ENCODE peak calls at places on chromosomes 16 and 17, in four cellular contexts. B, R, H and U are unnamed samples.

GRCh38 chr17:18093616-18094408 is 6.1 kb downstream of the DRG2 start:
- DNase-seq in B (peak), R (no peak), H (peak), U (no peak)

GRCh38 chr17:17437461-17437860 is 39.3 kb upstream of the MED9 start:
- DNase-seq in H (no peak), B (no peak), R (no peak), U (no peak)

GRCh38 chr17:36592316-36592710 is 634 bp downstream of the DHRS11 start:
- DNase-seq in B (peak), H (peak), R (no peak), U (no peak)

GRCh38 chr16:82945420-82946096 is 318.8 kb downstream of the CDH13 start:
- DNase-seq in R (no peak), H (peak), B (no peak), U (no peak)

GRCh38 chr17:79818026-79818758 is 21.0 kb downstream of the CBX4 start:
- DNase-seq in B (no peak), H (no peak), R (no peak), U (no peak)

GRCh38 chr17:41026668-41027471 is at the start of gene KRTAP1-5:
- DNase-seq in R (no peak), H (peak), B (peak), U (peak)

GRCh38 chr16:66930189-66930588 is 4.0 kb downstream of the CIAO2B start:
- DNase-seq in R (peak), H (peak), B (peak), U (no peak)

GRCh38 chr17:72975509-72975908 is 117.0 kb downstream of the SLC39A11 start:
- DNase-seq in H (no peak), R (no peak), B (no peak), U (no peak)

GRCh38 chr17:45020354-45021138 is 30.9 kb downstream of the DCAKD start:
- DNase-seq in H (peak), R (peak), B (peak), U (no peak)

GRCh38 chr16:10080031-10080772 is 102.0 kb downstream of the GRIN2A start:
- DNase-seq in H (peak), B (peak), R (peak), U (no peak)

GRCh38 chr16:50800074-50800473 is 58.2 kb downstream of the CYLD start:
- DNase-seq in R (no peak), B (no peak), H (no peak), U (no peak)

GRCh38 chr16:85104821-85105391 is 7.4 kb downstream of the CIBAR2 start:
- DNase-seq in R (no peak), H (no peak), B (no peak), U (no peak)

GRCh38 chr17:81285179-81285878 is 9.8 kb downstream of the SLC38A10 start:
- DNase-seq in B (peak), H (peak), R (peak), U (no peak)

GRCh38 chr17:57916925-57917858 is 38.0 kb downstream of the CUEDC1 start:
- DNase-seq in R (no peak), H (no peak), B (no peak), U (no peak)

GRCh38 chr17:9241371-9241712 is 220.0 kb downstream of the NTN1 start:
- DNase-seq in B (peak), R (peak), H (peak), U (no peak)

GRCh38 chr16:81646561-81646960 is 132.5 kb upstream of the PLCG2 start:
- DNase-seq in R (no peak), H (no peak), B (peak), U (no peak)

GRCh38 chr16:87853411-87854052 is 15.8 kb downstream of the SLC7A5 start:
- DNase-seq in B (peak), R (peak), H (peak), U (peak)

GRCh38 chr17:20095366-20096080 is 86.4 kb downstream of the SPECC1 start:
- DNase-seq in R (peak), H (peak), B (peak), U (no peak)

GRCh38 chr16:86566601-86566965 is at the start of gene FOXC2:
- DNase-seq in B (peak), H (peak), R (peak), U (peak)

GRCh38 chr17:78844301-78845005 is 3.8 kb upstream of the USP36 start:
- DNase-seq in B (peak), R (no peak), H (peak), U (no peak)

GRCh38 chr16:3690991-3691720 is 26.2 kb downstream of the TRAP1 start:
- DNase-seq in B (peak), R (no peak), H (no peak), U (no peak)

GRCh38 chr17:6145946-6146345 is 75.8 kb downstream of the WSCD1 start:
- DNase-seq in R (no peak), H (no peak), B (no peak), U (no peak)

GRCh38 chr17:1077536-1078061 is 80.7 kb downstream of the TIMM22 start:
- DNase-seq in R (no peak), B (no peak), H (no peak), U (no peak)
- H3K4me3 ChIP-seq in R (no peak), B (no peak), H (no peak), U (no peak)

GRCh38 chr17:48160177-48160967 is 52.8 kb downstream of the SNX11 start:
- DNase-seq in B (no peak), H (no peak), R (peak), U (no peak)

GRCh38 chr17:48163809-48164208 is 56.2 kb downstream of the SNX11 start:
- DNase-seq in B (no peak), R (no peak), H (no peak), U (no peak)

GRCh38 chr17:48162946-48163506 is 55.5 kb downstream of the SNX11 start:
- DNase-seq in H (peak), B (peak), R (peak), U (no peak)

GRCh38 chr17:48161127-48161905 is 53.8 kb downstream of the SNX11 start:
- DNase-seq in H (no peak), R (no peak), B (no peak), U (no peak)

DNA sequence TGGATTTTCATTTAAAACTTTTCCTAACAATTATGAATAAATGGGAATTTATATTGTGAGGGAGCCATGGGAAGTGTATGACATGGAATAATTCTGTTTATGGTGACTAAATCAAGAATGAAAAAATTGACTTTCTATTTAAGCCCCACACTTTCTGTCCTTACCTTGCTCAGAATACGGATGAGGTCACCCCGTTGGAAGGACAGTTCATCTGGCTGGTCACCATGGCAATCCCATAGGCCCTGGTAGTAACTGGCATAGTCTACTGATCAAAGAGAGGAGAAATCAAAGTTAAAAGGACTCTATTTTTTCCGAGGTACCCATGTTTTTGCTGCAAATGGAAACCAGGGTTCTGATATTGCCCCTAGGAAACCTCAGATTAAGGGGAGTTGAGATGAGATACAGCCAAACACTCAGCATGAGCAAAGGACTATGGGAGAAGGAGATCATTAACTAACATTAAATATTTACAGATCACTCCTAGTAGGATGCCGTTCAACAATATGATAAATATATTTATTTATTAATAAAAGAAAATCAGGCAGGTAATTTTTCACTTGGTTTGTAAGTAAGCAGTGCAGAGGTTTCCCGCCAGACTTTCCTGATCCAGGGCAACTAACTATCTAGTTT is 54.9 kb downstream of the SNX11 start:
- DNase-seq in H (no peak), B (no peak), R (no peak), U (no peak)
- H3K4me3 ChIP-seq in H (no peak), B (no peak), R (no peak), U (no peak)

GRCh38 chr16:67935096-67935401 is 1.6 kb downstream of the PSMB10 start:
- DNase-seq in H (no peak), R (no peak), B (no peak), U (no peak)

GRCh38 chr16:67933805-67934204 is 2.1 kb upstream of the CTRL start:
- DNase-seq in R (no peak), B (no peak), H (no peak), U (no peak)

GRCh38 chr16:67936124-67936875 is at the start of gene PSMB10:
- DNase-seq in B (peak), H (peak), R (peak), U (no peak)

GRCh38 chr16:67935402-67936123 is 1.1 kb downstream of the PSMB10 start:
- DNase-seq in B (peak), H (peak), R (peak), U (peak)

GRCh38 chr16:67934306-67935095 is 2.1 kb downstream of the PSMB10 start:
- DNase-seq in H (no peak), R (no peak), B (no peak), U (no peak)
- H3K4me3 ChIP-seq in H (peak), R (peak), B (peak), U (peak)

GRCh38 chr16:72927199-72928088 is 120.5 kb downstream of the ZFHX3 start:
- DNase-seq in B (peak), R (no peak), H (peak), U (peak)
- H3K4me3 ChIP-seq in B (no peak), R (no peak), H (no peak), U (no peak)

GRCh38 chr17:16415031-16415924 is at the start of gene TRPV2:
- DNase-seq in B (no peak), H (no peak), R (peak), U (no peak)
- H3K4me3 ChIP-seq in B (peak), H (no peak), R (peak), U (peak)